ENCODE peak calls at places on chromosomes 7 and 10, in five cellular contexts. P, G, L, A and V are unnamed samples. For H3K9me3 and H4K20me1, the result is how much of the 10 kb centered on the place peaks cover.

GRCh38 chr7:116762951-116763350 is 91.0 kb downstream of the MET start:
- DNase-seq in P (no peak), G (no peak), A (no peak), L (no peak), V (no peak)

GRCh38 chr10:27741173-27742091 is 4.2 kb downstream of the MKX start:
- DNase-seq in G (no peak), P (no peak), A (peak), L (no peak), V (no peak)

GRCh38 chr7:110573862-110574528 is 516.9 kb upstream of the LRRN3 start:
- DNase-seq in P (no peak), L (peak), G (peak), A (no peak), V (no peak)

GRCh38 chr10:104297697-104298660 is 29.0 kb downstream of the GSTO2 start:
- DNase-seq in L (peak), P (peak), A (peak), G (no peak), V (no peak)

GRCh38 chr10:88138319-88138848 is 275.0 kb downstream of the PTEN start:
- DNase-seq in G (peak), P (no peak), L (no peak), A (no peak), V (no peak)

GRCh38 chr10:72540193-72540807 is 85.6 kb downstream of the MICU1 start:
- DNase-seq in L (no peak), P (no peak), A (no peak), G (no peak), V (no peak)

GRCh38 chr7:7672545-7673239 is 32.1 kb downstream of the UMAD1 start:
- DNase-seq in G (no peak), L (no peak), P (no peak), A (no peak), V (no peak)

GRCh38 chr10:38600696-38601095 is 506.6 kb downstream of the ZNF37A start:
- DNase-seq in L (no peak), P (no peak), A (no peak), G (no peak), V (peak)

GRCh38 chr7:156005202-156005821 is 193.0 kb upstream of the SHH start:
- DNase-seq in G (no peak), L (no peak), P (no peak), A (no peak), V (no peak)

GRCh38 chr10:129505500-129506075 is 38.5 kb downstream of the MGMT start:
- DNase-seq in P (no peak), G (peak), L (no peak), A (no peak), V (no peak)

GRCh38 chr10:3623746-3624145 is 161.3 kb downstream of the KLF6 start:
- DNase-seq in G (no peak), P (peak), A (no peak), L (peak), V (no peak)

GRCh38 chr10:105538933-105539332 is 897.8 kb downstream of the SORCS3 start:
- DNase-seq in G (no peak), L (no peak), P (no peak), A (peak), V (no peak)

GRCh38 chr10:86085136-86085535 is 281.5 kb downstream of the GRID1 start:
- DNase-seq in A (no peak), L (no peak), P (no peak), G (no peak), V (no peak)

GRCh38 chr10:24820616-24821015 is 96.9 kb upstream of the ARHGAP21 start:
- DNase-seq in L (peak), A (no peak), G (peak), P (no peak), V (no peak)

GRCh38 chr7:33667261-33667660 is 238.1 kb upstream of the BMPER start:
- DNase-seq in P (no peak), G (peak), L (peak), A (no peak), V (no peak)

GRCh38 chr10:14244147-14244546 is 86.6 kb downstream of the FRMD4A start:
- DNase-seq in L (peak), G (no peak), A (peak), P (no peak), V (no peak)

GRCh38 chr10:110751845-110752244 is 107.7 kb downstream of the RBM20 start:
- DNase-seq in G (no peak), L (no peak), P (no peak), A (no peak), V (no peak)

DNA sequence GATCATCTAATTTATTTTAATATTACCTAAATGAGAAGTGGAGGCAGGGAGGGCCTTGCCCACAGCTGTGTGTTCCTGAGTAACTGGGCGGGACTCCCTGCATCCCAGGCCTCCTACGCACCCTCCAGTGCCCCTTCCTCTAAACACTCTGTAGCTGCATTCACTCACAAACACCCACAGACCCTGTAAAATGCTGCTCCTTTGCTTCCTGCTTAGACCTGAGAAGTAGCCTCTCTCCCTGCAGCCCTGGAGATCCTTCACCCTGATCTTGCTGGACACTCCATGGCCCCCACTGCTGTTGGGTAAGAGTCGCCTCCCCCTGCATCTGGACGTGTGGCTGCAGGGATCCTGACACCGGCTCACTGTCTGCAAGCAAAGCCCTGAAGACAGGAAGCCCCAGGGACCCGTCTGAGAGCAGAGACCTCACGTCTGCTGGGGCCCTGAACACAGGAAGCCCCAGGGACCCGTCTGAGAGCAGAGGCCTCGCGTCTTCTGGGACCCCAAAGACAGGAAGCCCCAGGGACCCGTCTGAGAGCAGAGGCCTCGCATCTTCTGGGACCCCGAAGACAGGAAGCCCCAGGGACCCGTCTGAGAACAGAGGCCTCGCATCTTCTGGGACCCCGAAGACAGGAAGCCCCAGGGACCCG is 589.8 kb downstream of the DNAJB6 start:
- DNase-seq in L (no peak), P (no peak), A (no peak), G (no peak), V (no peak)
- H3K9me3 ChIP-seq in L (under half), P (under half), A (under half), G (half or more), V (under half)

DNA sequence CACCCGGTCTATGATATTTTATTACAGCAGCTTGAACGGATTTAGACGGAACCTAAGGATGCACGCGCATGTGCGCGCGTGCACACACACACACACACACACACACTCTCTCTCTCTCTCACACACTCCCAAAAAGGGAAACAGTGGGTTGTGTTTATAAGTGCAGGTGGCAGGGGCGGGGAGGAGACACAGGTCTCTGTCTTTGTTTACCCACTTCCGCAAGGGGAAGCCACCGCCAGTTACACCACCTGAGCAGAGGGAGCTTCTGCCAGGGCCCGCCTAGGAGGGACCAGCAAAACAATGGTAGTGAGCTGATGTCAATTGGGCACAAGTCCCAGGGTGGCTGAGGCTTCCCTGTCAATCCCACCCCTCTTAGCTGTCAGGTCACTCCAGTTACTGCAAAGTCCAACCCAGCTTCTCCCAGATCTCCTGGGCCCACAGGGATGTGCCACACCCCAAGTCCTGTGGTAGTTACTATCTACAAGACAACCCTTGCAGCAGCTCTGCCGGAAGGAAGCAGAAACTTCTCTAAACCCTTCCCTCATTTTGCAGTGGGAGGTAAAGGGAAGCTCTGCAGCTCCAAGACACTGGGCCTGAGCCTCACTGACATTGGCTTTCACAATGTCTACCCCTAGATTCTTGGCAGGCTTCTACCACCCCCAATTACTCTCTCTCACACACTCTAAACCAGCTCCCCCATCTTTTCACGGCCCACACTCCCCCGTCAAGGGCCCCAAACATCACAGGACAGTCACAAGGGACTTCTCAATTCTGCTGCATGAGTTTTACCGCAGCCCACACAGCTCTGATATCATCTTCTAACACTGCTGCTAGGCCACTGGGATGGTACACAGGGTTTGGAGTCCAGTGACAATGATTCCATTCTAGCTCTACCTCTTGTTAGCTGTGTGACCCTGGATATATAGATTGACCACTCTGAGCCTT is 17.6 kb downstream of the ANXA11 start:
- DNase-seq in P (peak), L (no peak), G (no peak), A (no peak), V (no peak)
- H2AFZ ChIP-seq in P (peak), L (no peak), G (no peak), A (no peak), V (no peak)

GRCh38 chr7:98202367-98203195 is 8.7 kb upstream of the BHLHA15 start:
- DNase-seq in G (peak), P (peak), A (no peak), L (no peak), V (peak)
- H4K20me1 ChIP-seq in G (under half), P (under half), A (under half), L (under half), V (under half)

GRCh38 chr10:17819836-17820235 is 10.7 kb downstream of the MRC1 start:
- DNase-seq in L (no peak), G (no peak), P (no peak), A (no peak), V (no peak)

GRCh38 chr10:17816208-17816607 is 7.1 kb downstream of the MRC1 start:
- DNase-seq in G (no peak), L (no peak), P (no peak), A (no peak), V (no peak)

GRCh38 chr10:17817316-17817715 is 8.2 kb downstream of the MRC1 start:
- DNase-seq in G (no peak), L (no peak), A (no peak), P (no peak), V (no peak)

GRCh38 chr10:17814981-17815380 is 5.8 kb downstream of the MRC1 start:
- DNase-seq in P (no peak), L (no peak), A (no peak), G (no peak), V (no peak)

GRCh38 chr10:17817790-17818189 is 8.6 kb downstream of the MRC1 start:
- DNase-seq in L (no peak), A (no peak), G (no peak), P (no peak), V (no peak)
- H3K9me3 ChIP-seq in L (under half), A (under half), G (under half), P (under half), V (under half)

GRCh38 chr10:124223001-124223710 is 129.8 kb upstream of the CHST15 start:
- DNase-seq in G (no peak), P (no peak), A (no peak), L (no peak), V (peak)

GRCh38 chr10:124220971-124221355 is 127.6 kb upstream of the CHST15 start:
- DNase-seq in L (no peak), A (no peak), P (no peak), G (no peak), V (peak)

GRCh38 chr10:124223711-124224085 is 130.3 kb upstream of the CHST15 start:
- DNase-seq in L (no peak), G (no peak), P (no peak), A (no peak), V (peak)

GRCh38 chr10:124221356-124222297 is 128.2 kb upstream of the CHST15 start:
- DNase-seq in G (peak), L (peak), A (no peak), P (peak), V (peak)

DNA sequence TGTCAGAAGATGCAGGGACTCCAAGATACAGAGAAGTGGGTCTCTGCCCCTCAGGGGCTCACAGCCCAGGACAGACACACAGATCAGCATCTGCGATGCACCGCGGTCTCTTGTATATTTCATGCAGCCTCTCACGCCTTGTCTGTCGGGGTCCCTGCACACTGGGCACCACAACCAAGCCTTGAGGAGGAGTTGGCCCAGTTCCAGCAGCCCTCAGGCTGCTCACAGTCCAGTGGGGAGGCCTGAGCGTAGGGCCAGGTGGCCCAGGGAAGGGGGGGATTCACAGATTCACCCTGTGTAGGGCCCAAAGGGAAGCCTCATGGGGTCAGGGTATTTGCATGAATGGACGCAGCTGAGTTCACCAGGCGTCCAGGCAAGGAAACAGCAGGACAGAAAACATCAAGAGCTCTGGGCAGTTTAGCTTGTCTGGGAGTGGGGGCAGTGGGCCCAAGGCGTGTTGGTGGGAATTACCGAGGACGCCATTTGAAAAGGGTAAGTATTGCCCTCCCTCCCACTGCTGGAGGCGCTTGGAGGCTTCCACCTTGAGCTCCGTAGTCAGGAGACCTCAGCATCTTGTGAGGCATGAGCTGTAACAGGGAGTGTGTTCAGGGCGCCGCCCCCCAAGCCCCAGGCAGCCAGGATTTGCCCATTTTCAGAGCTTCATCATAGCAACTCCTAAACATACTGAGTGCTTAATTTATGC is 129.1 kb upstream of the CHST15 start:
- DNase-seq in G (no peak), A (no peak), L (no peak), P (peak), V (peak)
- H2AFZ ChIP-seq in G (no peak), A (peak), L (no peak), P (peak), V (no peak)

DNA sequence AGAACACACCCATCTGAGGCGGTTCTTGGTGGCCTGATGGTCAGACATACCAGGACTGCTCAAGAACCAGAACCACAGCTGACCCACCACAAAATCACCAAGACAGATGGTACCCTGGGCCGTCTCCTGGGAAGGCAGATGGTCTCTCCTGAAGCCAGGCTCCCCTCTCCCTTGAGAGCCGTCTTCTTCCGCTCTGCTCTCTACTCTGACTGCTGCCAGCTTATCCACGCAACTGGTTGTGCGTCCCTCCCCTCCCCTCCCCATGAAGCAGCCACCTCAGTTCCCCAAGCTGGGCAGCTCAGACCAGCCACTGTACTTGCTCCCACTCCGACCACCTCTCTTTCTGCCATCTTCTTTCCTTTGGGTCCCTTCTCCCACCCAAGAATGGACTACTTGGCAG is 14.0 kb downstream of the PDIA4 start:
- DNase-seq in L (no peak), G (no peak), P (no peak), A (no peak), V (no peak)
- H4K20me1 ChIP-seq in L (under half), G (under half), P (under half), A (under half), V (under half)

GRCh38 chr10:84895541-84895940 is 567.2 kb downstream of the CCSER2 start:
- DNase-seq in L (no peak), A (no peak), P (no peak), G (no peak), V (no peak)
- H3K9me3 ChIP-seq in L (under half), A (under half), P (under half), G (under half), V (under half)

DNA sequence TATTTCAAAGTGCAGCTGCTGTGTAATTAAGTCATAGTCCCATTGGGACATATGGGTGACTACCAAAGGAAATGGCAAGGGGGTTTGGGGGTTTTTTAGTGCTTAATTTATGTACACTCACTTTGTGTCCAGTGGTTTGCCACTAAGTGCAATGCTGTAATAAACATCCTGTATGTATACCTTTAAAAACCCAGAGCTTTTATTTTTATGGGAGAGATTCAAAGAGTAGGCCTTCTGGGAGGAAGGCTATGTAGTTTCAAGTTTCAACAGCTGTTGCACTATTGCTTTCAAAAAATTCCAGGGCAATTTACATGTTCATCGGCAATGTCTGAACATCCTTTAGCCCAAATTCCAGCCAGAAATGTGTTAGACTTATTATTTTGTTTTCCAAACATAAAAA is 744.7 kb downstream of the XPNPEP1 start:
- DNase-seq in A (no peak), L (no peak), G (no peak), P (no peak), V (no peak)
- H2AFZ ChIP-seq in A (no peak), L (no peak), G (no peak), P (no peak), V (no peak)

GRCh38 chr7:47516386-47516785 is 65.5 kb downstream of the TNS3 start:
- DNase-seq in G (no peak), L (no peak), P (no peak), A (no peak), V (peak)
- H4K20me1 ChIP-seq in G (under half), L (under half), P (under half), A (under half), V (under half)